ENCODE peak calls at places on chromosome 2, in six cellular contexts. W, R, D, L, P and J are unnamed samples.

GRCh38 chr2:232699110-232699509 is 2.0 kb downstream of the GIGYF2 start:
- DNase-seq in P (no peak), R (no peak), L (no peak), W (peak), D (no peak), J (no peak)

GRCh38 chr2:214311931-214312749 is 98.7 kb upstream of the VWC2L start:
- DNase-seq in D (no peak), W (no peak), R (no peak), L (no peak), P (peak), J (no peak)

GRCh38 chr2:195486520-195486919 is 170.5 kb upstream of the SLC39A10 start:
- DNase-seq in W (no peak), P (peak), R (no peak), L (no peak), D (no peak), J (no peak)

GRCh38 chr2:25333981-25334380 is 7.7 kb downstream of the DNMT3A start:
- DNase-seq in W (no peak), R (no peak), D (peak), L (no peak), P (no peak), J (no peak)

GRCh38 chr2:202172439-202173191 is 65.8 kb downstream of the SUMO1 start:
- DNase-seq in P (peak), D (no peak), L (no peak), W (no peak), R (no peak), J (no peak)

GRCh38 chr2:160229591-160229990 is 29.5 kb upstream of the ITGB6 start:
- DNase-seq in P (peak), R (no peak), W (no peak), L (no peak), D (no peak), J (no peak)

GRCh38 chr2:217979151-217979811 is 23.5 kb downstream of the TNS1 start:
- DNase-seq in R (no peak), L (no peak), P (peak), D (no peak), W (peak), J (no peak)

GRCh38 chr2:182618672-182619079 is 97.4 kb upstream of the DNAJC10 start:
- DNase-seq in P (peak), W (no peak), R (no peak), D (no peak), L (no peak), J (no peak)

GRCh38 chr2:191580581-191580980 is 97.4 kb upstream of the NABP1 start:
- DNase-seq in P (no peak), R (no peak), D (no peak), W (no peak), L (no peak), J (no peak)

GRCh38 chr2:12769492-12770105 is 52.9 kb downstream of the TRIB2 start:
- DNase-seq in L (no peak), D (peak), P (no peak), W (peak), R (no peak), J (no peak)

GRCh38 chr2:67524236-67524635 is 127.1 kb downstream of the ETAA1 start:
- DNase-seq in R (no peak), P (no peak), W (no peak), D (no peak), L (no peak), J (no peak)

GRCh38 chr2:209579236-209579749 is 155.4 kb downstream of the MAP2 start:
- DNase-seq in R (no peak), P (peak), W (peak), D (no peak), L (no peak), J (no peak)

GRCh38 chr2:73494031-73494430 is 108.4 kb downstream of the ALMS1 start:
- DNase-seq in W (peak), R (no peak), P (peak), D (no peak), L (no peak), J (no peak)

GRCh38 chr2:100359576-100359975 is 37.3 kb upstream of the LONRF2 start:
- DNase-seq in P (no peak), W (no peak), D (no peak), L (no peak), R (no peak), J (no peak)

GRCh38 chr2:214410918-214411554 is at the start of gene VWC2L:
- DNase-seq in W (peak), L (peak), R (peak), D (peak), P (peak), J (peak)

GRCh38 chr2:102062802-102063201 is 71.0 kb downstream of the IL1R2 start:
- DNase-seq in W (no peak), D (no peak), L (no peak), R (no peak), P (no peak), J (no peak)

GRCh38 chr2:199684832-199685231 is 166.2 kb downstream of the FTCDNL1 start:
- DNase-seq in R (no peak), W (no peak), L (no peak), D (no peak), P (no peak), J (no peak)

GRCh38 chr2:226647626-226648518 is 151.7 kb downstream of the IRS1 start:
- DNase-seq in L (no peak), R (no peak), D (peak), W (no peak), P (peak), J (no peak)

GRCh38 chr2:169254774-169255173 is 107.6 kb downstream of the LRP2 start:
- DNase-seq in D (no peak), R (no peak), L (no peak), W (no peak), P (no peak), J (no peak)

GRCh38 chr2:119941388-119941787 is 71.5 kb upstream of the EPB41L5 start:
- DNase-seq in W (no peak), P (no peak), D (no peak), R (no peak), L (no peak), J (no peak)

GRCh38 chr2:88416016-88416663 is 36.4 kb downstream of the FOXI3 start:
- DNase-seq in P (no peak), D (no peak), R (no peak), L (no peak), W (peak), J (no peak)
- H3K4me3 ChIP-seq in P (no peak), D (no peak), R (no peak), L (no peak), W (peak), J (no peak)

GRCh38 chr2:7523557-7524210 is 606.5 kb downstream of the RNF144A start:
- DNase-seq in P (no peak), L (no peak), W (no peak), D (no peak), R (no peak), J (no peak)
- H3K4me3 ChIP-seq in P (no peak), L (no peak), W (no peak), D (no peak), R (no peak), J (no peak)

DNA sequence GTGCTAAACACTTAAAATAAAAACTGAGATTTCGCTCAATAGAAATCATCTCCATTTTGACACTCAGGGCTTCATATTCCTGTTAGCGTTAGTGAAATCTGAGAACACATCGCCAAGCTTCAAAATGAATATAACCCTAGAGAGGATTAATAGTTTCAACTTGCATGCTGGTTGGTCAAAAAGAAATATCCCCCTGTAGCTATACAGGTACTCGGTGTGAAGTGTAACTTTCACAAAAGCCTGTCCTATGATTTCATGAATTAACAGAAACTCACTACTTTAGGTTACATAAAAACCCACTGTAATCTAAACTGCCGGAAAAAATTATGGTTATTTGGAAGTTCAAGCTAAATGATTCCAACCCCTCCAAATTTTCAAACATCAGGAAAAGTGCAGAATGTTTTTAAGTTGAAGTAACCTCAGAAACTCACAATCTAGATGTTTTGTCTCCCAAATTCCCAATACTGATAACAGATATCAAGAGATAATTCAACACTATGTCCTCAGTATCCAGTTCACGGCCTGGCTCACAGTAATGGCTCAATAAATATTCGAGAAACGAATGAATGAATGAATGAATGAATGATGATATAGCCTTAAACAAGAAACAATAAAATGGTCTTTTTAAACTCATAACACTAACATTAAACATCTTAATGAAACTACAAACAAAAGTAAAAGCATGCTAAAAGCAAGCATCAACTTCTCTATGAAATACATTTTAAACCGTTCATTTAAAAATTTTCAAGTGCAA is 2.5 kb downstream of the TLK1 start:
- DNase-seq in D (no peak), P (no peak), R (no peak), W (no peak), L (no peak), J (no peak)
- H3K4me3 ChIP-seq in D (peak), P (peak), R (no peak), W (peak), L (no peak), J (peak)

DNA sequence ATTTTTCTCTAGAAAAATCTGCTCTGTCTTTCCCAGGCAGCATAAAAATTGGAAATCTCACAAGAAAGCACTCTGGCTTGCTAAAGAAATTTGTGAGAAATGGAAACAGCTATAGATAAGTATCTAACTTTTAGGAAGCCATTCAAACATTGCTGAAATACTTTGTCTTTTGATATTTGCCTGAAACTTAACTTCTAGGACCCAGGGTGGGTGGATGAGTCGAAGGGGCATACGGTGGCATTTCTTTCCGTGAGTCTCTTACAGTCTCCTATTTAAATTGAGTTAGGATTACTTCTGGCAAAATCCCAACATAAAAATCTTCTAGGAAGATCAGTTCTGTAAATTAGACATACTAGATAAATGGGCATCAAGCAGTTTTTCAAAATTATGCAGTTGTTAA is 523 bp upstream of the COL3A1 start:
- DNase-seq in D (no peak), P (no peak), L (no peak), R (no peak), W (no peak), J (no peak)
- H3K4me3 ChIP-seq in D (peak), P (peak), L (no peak), R (peak), W (no peak), J (peak)

GRCh38 chr2:105403785-105404698 is 5.2 kb upstream of the FHL2 start:
- DNase-seq in D (peak), L (no peak), R (no peak), W (peak), P (peak), J (peak)
- H3K4me3 ChIP-seq in D (peak), L (no peak), R (no peak), W (no peak), P (no peak), J (no peak)